ENCODE peak calls at places on chromosomes 3 and 15, in ten cellular contexts. One of them, this sample, is unnamed.

GRCh38 chr15:38069506-38069905 is 135.1 kb downstream of the TMCO5A start:
- DNase-seq in testis: peak; percentile 34
- DNase-seq in breast epithelium: no peak
- DNase-seq in psoas muscle: no peak
- DNase-seq in stomach: peak; percentile 47
- DNase-seq in ovary: no peak
- DNase-seq in keratinocyte: peak; percentile 71
- DNase-seq in sigmoid colon: peak; percentile 68
- DNase-seq in naive thymus-derived CD4-positive, alpha-beta T cell: no peak
- DNase-seq in esophagus muscularis mucosa: no peak
- DNase-seq in this sample: peak; percentile 40

GRCh38 chr3:134846943-134847342 is 51.9 kb downstream of the EPHB1 start:
- DNase-seq in ovary: no peak
- DNase-seq in esophagus muscularis mucosa: no peak
- DNase-seq in naive thymus-derived CD4-positive, alpha-beta T cell: no peak
- DNase-seq in sigmoid colon: no peak
- DNase-seq in keratinocyte: peak; percentile 35
- DNase-seq in stomach: no peak
- DNase-seq in breast epithelium: no peak
- DNase-seq in testis: no peak
- DNase-seq in psoas muscle: no peak
- DNase-seq in this sample: no peak

GRCh38 chr3:109339714-109340648 is 2.6 kb upstream of the DPPA4 start:
- DNase-seq in keratinocyte: no peak
- DNase-seq in testis: peak; percentile 52
- DNase-seq in ovary: no peak
- DNase-seq in esophagus muscularis mucosa: no peak
- DNase-seq in psoas muscle: no peak
- DNase-seq in stomach: no peak
- DNase-seq in naive thymus-derived CD4-positive, alpha-beta T cell: no peak
- DNase-seq in breast epithelium: no peak
- DNase-seq in sigmoid colon: no peak
- DNase-seq in this sample: no peak

GRCh38 chr3:44995142-44995770 is 19.2 kb downstream of the EXOSC7 start:
- DNase-seq in breast epithelium: no peak
- DNase-seq in naive thymus-derived CD4-positive, alpha-beta T cell: no peak
- DNase-seq in sigmoid colon: peak; percentile 70
- DNase-seq in testis: peak; percentile 73
- DNase-seq in psoas muscle: peak; percentile 25
- DNase-seq in stomach: peak; percentile 37
- DNase-seq in ovary: no peak
- DNase-seq in esophagus muscularis mucosa: no peak
- DNase-seq in keratinocyte: no peak
- DNase-seq in this sample: no peak

GRCh38 chr15:90686435-90687218 is 30.5 kb upstream of the BLM start:
- DNase-seq in keratinocyte: no peak
- DNase-seq in esophagus muscularis mucosa: no peak
- DNase-seq in breast epithelium: no peak
- DNase-seq in sigmoid colon: no peak
- DNase-seq in naive thymus-derived CD4-positive, alpha-beta T cell: peak; percentile 82
- DNase-seq in stomach: no peak
- DNase-seq in psoas muscle: no peak
- DNase-seq in ovary: no peak
- DNase-seq in testis: no peak
- DNase-seq in this sample: no peak

GRCh38 chr15:90086868-90087268 is 15.4 kb downstream of the IDH2 start:
- DNase-seq in stomach: no peak
- DNase-seq in keratinocyte: no peak
- DNase-seq in psoas muscle: no peak
- DNase-seq in testis: no peak
- DNase-seq in esophagus muscularis mucosa: no peak
- DNase-seq in ovary: peak; percentile 62
- DNase-seq in breast epithelium: no peak
- DNase-seq in sigmoid colon: no peak
- DNase-seq in naive thymus-derived CD4-positive, alpha-beta T cell: peak; percentile 43
- DNase-seq in this sample: no peak

GRCh38 chr3:8266679-8267267 is 234.8 kb upstream of the LMCD1 start:
- DNase-seq in breast epithelium: no peak
- DNase-seq in esophagus muscularis mucosa: no peak
- DNase-seq in psoas muscle: no peak
- DNase-seq in ovary: no peak
- DNase-seq in sigmoid colon: no peak
- DNase-seq in keratinocyte: no peak
- DNase-seq in stomach: no peak
- DNase-seq in testis: no peak
- DNase-seq in naive thymus-derived CD4-positive, alpha-beta T cell: no peak
- DNase-seq in this sample: no peak

GRCh38 chr15:87582169-87582568 is 674.4 kb downstream of the NTRK3 start:
- DNase-seq in psoas muscle: no peak
- DNase-seq in breast epithelium: no peak
- DNase-seq in testis: peak; percentile 16
- DNase-seq in esophagus muscularis mucosa: no peak
- DNase-seq in sigmoid colon: no peak
- DNase-seq in ovary: no peak
- DNase-seq in keratinocyte: no peak
- DNase-seq in stomach: no peak
- DNase-seq in naive thymus-derived CD4-positive, alpha-beta T cell: no peak
- DNase-seq in this sample: no peak

GRCh38 chr15:24986653-24987052 is 31.9 kb downstream of the SNRPN start:
- DNase-seq in keratinocyte: no peak
- DNase-seq in stomach: no peak
- DNase-seq in naive thymus-derived CD4-positive, alpha-beta T cell: no peak
- DNase-seq in breast epithelium: no peak
- DNase-seq in testis: no peak
- DNase-seq in psoas muscle: no peak
- DNase-seq in ovary: no peak
- DNase-seq in esophagus muscularis mucosa: no peak
- DNase-seq in sigmoid colon: no peak
- DNase-seq in this sample: no peak
- H3K9me3 ChIP-seq in keratinocyte: no peaks in the 10 kb centered on the region
- H3K9me3 ChIP-seq in stomach: peaks cover 83% of the 10 kb centered on the region
- H3K9me3 ChIP-seq in naive thymus-derived CD4-positive, alpha-beta T cell: no peaks in the 10 kb centered on the region
- H3K9me3 ChIP-seq in breast epithelium: peaks cover 84% of the 10 kb centered on the region
- H3K9me3 ChIP-seq in testis: no peaks in the 10 kb centered on the region
- H3K9me3 ChIP-seq in psoas muscle: peaks cover 20% of the 10 kb centered on the region
- H3K9me3 ChIP-seq in ovary: no peaks in the 10 kb centered on the region
- H3K9me3 ChIP-seq in esophagus muscularis mucosa: peaks cover 23% of the 10 kb centered on the region
- H3K9me3 ChIP-seq in sigmoid colon: peaks cover 23% of the 10 kb centered on the region
- H3K9me3 ChIP-seq in this sample: peaks cover 39% of the 10 kb centered on the region

GRCh38 chr3:14117468-14118399 is 6.9 kb downstream of the CHCHD4 start:
- DNase-seq in psoas muscle: no peak
- DNase-seq in stomach: no peak
- DNase-seq in esophagus muscularis mucosa: peak; percentile 75
- DNase-seq in testis: peak; percentile 8
- DNase-seq in keratinocyte: no peak
- DNase-seq in breast epithelium: no peak
- DNase-seq in sigmoid colon: no peak
- DNase-seq in ovary: no peak
- DNase-seq in naive thymus-derived CD4-positive, alpha-beta T cell: no peak
- DNase-seq in this sample: no peak

GRCh38 chr3:14120111-14120920 is 4.4 kb downstream of the CHCHD4 start:
- DNase-seq in testis: peak; percentile 8
- DNase-seq in stomach: no peak
- DNase-seq in naive thymus-derived CD4-positive, alpha-beta T cell: no peak
- DNase-seq in esophagus muscularis mucosa: peak; percentile 79
- DNase-seq in breast epithelium: no peak
- DNase-seq in psoas muscle: no peak
- DNase-seq in keratinocyte: no peak
- DNase-seq in ovary: no peak
- DNase-seq in sigmoid colon: no peak
- DNase-seq in this sample: no peak

GRCh38 chr3:14119651-14120050 is 5.0 kb downstream of the CHCHD4 start:
- DNase-seq in esophagus muscularis mucosa: no peak
- DNase-seq in ovary: no peak
- DNase-seq in breast epithelium: no peak
- DNase-seq in keratinocyte: no peak
- DNase-seq in sigmoid colon: no peak
- DNase-seq in stomach: no peak
- DNase-seq in testis: no peak
- DNase-seq in naive thymus-derived CD4-positive, alpha-beta T cell: no peak
- DNase-seq in psoas muscle: no peak
- DNase-seq in this sample: no peak

GRCh38 chr3:14119166-14119510 is 5.5 kb downstream of the CHCHD4 start:
- DNase-seq in esophagus muscularis mucosa: peak; percentile 31
- DNase-seq in naive thymus-derived CD4-positive, alpha-beta T cell: no peak
- DNase-seq in testis: no peak
- DNase-seq in breast epithelium: no peak
- DNase-seq in sigmoid colon: no peak
- DNase-seq in ovary: no peak
- DNase-seq in keratinocyte: no peak
- DNase-seq in stomach: no peak
- DNase-seq in psoas muscle: no peak
- DNase-seq in this sample: no peak

DNA sequence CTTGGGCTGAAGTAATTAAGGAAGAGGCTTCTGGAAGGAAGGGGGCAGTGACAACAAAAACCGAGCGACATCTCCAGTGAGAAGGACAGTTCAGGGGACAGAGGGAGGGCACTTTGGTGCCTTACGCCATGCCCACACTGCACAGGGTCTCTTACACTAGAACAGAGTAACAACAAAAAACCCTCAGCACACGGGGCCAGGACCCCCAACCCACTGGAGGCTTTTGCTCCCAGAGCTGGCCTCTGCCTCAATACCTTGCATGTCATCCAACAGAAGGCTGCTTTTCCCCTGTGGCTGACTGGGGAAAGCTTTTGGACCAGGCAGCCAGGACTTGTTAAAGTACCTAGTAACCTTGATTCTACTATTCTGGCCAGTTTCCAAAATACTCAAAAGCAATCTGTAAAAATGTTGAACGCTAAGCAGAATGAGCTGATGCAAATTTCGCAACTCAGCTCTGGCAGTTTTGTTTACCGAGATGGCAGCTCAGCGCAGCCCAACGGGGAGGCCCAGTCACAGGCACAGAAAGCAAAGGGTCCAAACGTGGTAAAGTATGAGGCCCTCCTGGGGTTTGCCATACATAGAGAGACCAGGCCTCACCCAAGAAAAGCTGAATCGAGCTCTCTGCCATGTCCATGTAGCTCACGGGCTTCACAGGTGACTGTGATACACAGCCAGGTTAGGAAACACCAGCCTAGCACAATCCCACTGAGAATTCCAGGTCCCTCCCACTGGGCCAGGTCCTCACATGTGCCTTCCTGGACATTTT is 6.1 kb downstream of the CHCHD4 start:
- DNase-seq in esophagus muscularis mucosa: peak; percentile 62
- DNase-seq in keratinocyte: no peak
- DNase-seq in ovary: peak; percentile 65
- DNase-seq in psoas muscle: no peak
- DNase-seq in testis: peak; percentile 13
- DNase-seq in stomach: no peak
- DNase-seq in breast epithelium: no peak
- DNase-seq in sigmoid colon: no peak
- DNase-seq in naive thymus-derived CD4-positive, alpha-beta T cell: no peak
- DNase-seq in this sample: no peak
- H3K36me3 ChIP-seq in esophagus muscularis mucosa: peaks cover 54% of the 10 kb centered on the region
- H3K36me3 ChIP-seq in keratinocyte: peaks cover 23% of the 10 kb centered on the region
- H3K36me3 ChIP-seq in ovary: no peaks in the 10 kb centered on the region
- H3K36me3 ChIP-seq in psoas muscle: peaks cover 22% of the 10 kb centered on the region
- H3K36me3 ChIP-seq in testis: no peaks in the 10 kb centered on the region
- H3K36me3 ChIP-seq in stomach: peaks cover 10% of the 10 kb centered on the region
- H3K36me3 ChIP-seq in breast epithelium: peaks cover 6% of the 10 kb centered on the region
- H3K36me3 ChIP-seq in sigmoid colon: peaks cover 10% of the 10 kb centered on the region
- H3K36me3 ChIP-seq in naive thymus-derived CD4-positive, alpha-beta T cell: peaks cover 52% of the 10 kb centered on the region
- H3K36me3 ChIP-seq in this sample: peaks cover 27% of the 10 kb centered on the region

GRCh38 chr3:147419062-147419701 is 10.0 kb downstream of the ZIC1 start:
- DNase-seq in naive thymus-derived CD4-positive, alpha-beta T cell: no peak
- DNase-seq in stomach: no peak
- DNase-seq in ovary: peak; percentile 74
- DNase-seq in psoas muscle: peak; percentile 84
- DNase-seq in sigmoid colon: no peak
- DNase-seq in esophagus muscularis mucosa: no peak
- DNase-seq in breast epithelium: no peak
- DNase-seq in testis: peak; percentile 69
- DNase-seq in keratinocyte: no peak
- DNase-seq in this sample: no peak

GRCh38 chr3:147420361-147421183 is 11.4 kb downstream of the ZIC1 start:
- DNase-seq in stomach: no peak
- DNase-seq in ovary: no peak
- DNase-seq in naive thymus-derived CD4-positive, alpha-beta T cell: no peak
- DNase-seq in breast epithelium: no peak
- DNase-seq in esophagus muscularis mucosa: no peak
- DNase-seq in psoas muscle: no peak
- DNase-seq in keratinocyte: no peak
- DNase-seq in sigmoid colon: no peak
- DNase-seq in testis: no peak
- DNase-seq in this sample: no peak

GRCh38 chr3:147417896-147418295 is 8.7 kb downstream of the ZIC1 start:
- DNase-seq in stomach: no peak
- DNase-seq in naive thymus-derived CD4-positive, alpha-beta T cell: no peak
- DNase-seq in sigmoid colon: no peak
- DNase-seq in ovary: no peak
- DNase-seq in testis: no peak
- DNase-seq in keratinocyte: no peak
- DNase-seq in breast epithelium: no peak
- DNase-seq in psoas muscle: no peak
- DNase-seq in esophagus muscularis mucosa: no peak
- DNase-seq in this sample: no peak

GRCh38 chr3:147419731-147420360 is 10.7 kb downstream of the ZIC1 start:
- DNase-seq in naive thymus-derived CD4-positive, alpha-beta T cell: no peak
- DNase-seq in psoas muscle: no peak
- DNase-seq in keratinocyte: no peak
- DNase-seq in breast epithelium: no peak
- DNase-seq in testis: no peak
- DNase-seq in esophagus muscularis mucosa: no peak
- DNase-seq in sigmoid colon: no peak
- DNase-seq in ovary: no peak
- DNase-seq in stomach: no peak
- DNase-seq in this sample: no peak

GRCh38 chr3:147418352-147418751 is 9.2 kb downstream of the ZIC1 start:
- DNase-seq in naive thymus-derived CD4-positive, alpha-beta T cell: no peak
- DNase-seq in psoas muscle: no peak
- DNase-seq in keratinocyte: no peak
- DNase-seq in stomach: no peak
- DNase-seq in testis: no peak
- DNase-seq in sigmoid colon: no peak
- DNase-seq in breast epithelium: no peak
- DNase-seq in esophagus muscularis mucosa: no peak
- DNase-seq in ovary: no peak
- DNase-seq in this sample: no peak
- H3K27me3 ChIP-seq in naive thymus-derived CD4-positive, alpha-beta T cell: peaks cover 22% of the 10 kb centered on the region
- H3K27me3 ChIP-seq in psoas muscle: peaks cover 53% of the 10 kb centered on the region
- H3K27me3 ChIP-seq in keratinocyte: peaks cover 78% of the 10 kb centered on the region
- H3K27me3 ChIP-seq in stomach: peaks cover 30% of the 10 kb centered on the region
- H3K27me3 ChIP-seq in testis: peaks cover 10% of the 10 kb centered on the region
- H3K27me3 ChIP-seq in sigmoid colon: peaks cover 70% of the 10 kb centered on the region
- H3K27me3 ChIP-seq in breast epithelium: peaks cover 2% of the 10 kb centered on the region
- H3K27me3 ChIP-seq in esophagus muscularis mucosa: peaks cover 100% of the 10 kb centered on the region
- H3K27me3 ChIP-seq in ovary: no peaks in the 10 kb centered on the region
- H3K27me3 ChIP-seq in this sample: peaks cover 22% of the 10 kb centered on the region

GRCh38 chr3:5540532-5540931 is 353.0 kb downstream of the EDEM1 start:
- DNase-seq in psoas muscle: no peak
- DNase-seq in esophagus muscularis mucosa: no peak
- DNase-seq in naive thymus-derived CD4-positive, alpha-beta T cell: no peak
- DNase-seq in keratinocyte: no peak
- DNase-seq in testis: no peak
- DNase-seq in breast epithelium: no peak
- DNase-seq in sigmoid colon: no peak
- DNase-seq in ovary: no peak
- DNase-seq in stomach: no peak
- DNase-seq in this sample: no peak

GRCh38 chr3:5545719-5546118 is 358.2 kb downstream of the EDEM1 start:
- DNase-seq in testis: no peak
- DNase-seq in esophagus muscularis mucosa: no peak
- DNase-seq in naive thymus-derived CD4-positive, alpha-beta T cell: no peak
- DNase-seq in keratinocyte: no peak
- DNase-seq in stomach: no peak
- DNase-seq in psoas muscle: no peak
- DNase-seq in sigmoid colon: no peak
- DNase-seq in breast epithelium: no peak
- DNase-seq in ovary: no peak
- DNase-seq in this sample: no peak

GRCh38 chr3:5542472-5542871 is 355.0 kb downstream of the EDEM1 start:
- DNase-seq in keratinocyte: no peak
- DNase-seq in psoas muscle: no peak
- DNase-seq in stomach: no peak
- DNase-seq in naive thymus-derived CD4-positive, alpha-beta T cell: no peak
- DNase-seq in sigmoid colon: no peak
- DNase-seq in esophagus muscularis mucosa: no peak
- DNase-seq in breast epithelium: no peak
- DNase-seq in testis: no peak
- DNase-seq in ovary: no peak
- DNase-seq in this sample: no peak

GRCh38 chr3:5543047-5543446 is 355.5 kb downstream of the EDEM1 start:
- DNase-seq in testis: no peak
- DNase-seq in keratinocyte: no peak
- DNase-seq in ovary: no peak
- DNase-seq in breast epithelium: no peak
- DNase-seq in esophagus muscularis mucosa: no peak
- DNase-seq in sigmoid colon: no peak
- DNase-seq in stomach: no peak
- DNase-seq in psoas muscle: no peak
- DNase-seq in naive thymus-derived CD4-positive, alpha-beta T cell: no peak
- DNase-seq in this sample: no peak
- H3K9me3 ChIP-seq in testis: no peaks in the 10 kb centered on the region
- H3K9me3 ChIP-seq in keratinocyte: no peaks in the 10 kb centered on the region
- H3K9me3 ChIP-seq in ovary: no peaks in the 10 kb centered on the region
- H3K9me3 ChIP-seq in breast epithelium: peaks cover 15% of the 10 kb centered on the region
- H3K9me3 ChIP-seq in esophagus muscularis mucosa: peaks cover 5% of the 10 kb centered on the region
- H3K9me3 ChIP-seq in sigmoid colon: no peaks in the 10 kb centered on the region
- H3K9me3 ChIP-seq in stomach: peaks cover 29% of the 10 kb centered on the region
- H3K9me3 ChIP-seq in psoas muscle: peaks cover 4% of the 10 kb centered on the region
- H3K9me3 ChIP-seq in naive thymus-derived CD4-positive, alpha-beta T cell: no peaks in the 10 kb centered on the region
- H3K9me3 ChIP-seq in this sample: peaks cover 9% of the 10 kb centered on the region